ENCODE peak calls at places on chromosomes 11 and 22, in four cellular contexts. M is NCI-H2227 treated with DMSO at 0.1 percent for 48 hours, K is midbrain, F is activated T-cell treated with anti-CD3 and anti-CD28 coated beads for 24 hours. I is an unnamed sample.
A peak's percentile ranks its signal among the peaks of the same experiment; 100 is the strongest.

GRCh38 chr11:65298131-65298535 is 16.5 kb upstream of the CDC42EP2 start:
- DNase-seq in K (peak; percentile 64), F (no peak), M (no peak), I (peak; percentile 75)

GRCh38 chr11:75524576-75525432 is 937 bp downstream of the GDPD5 start:
- DNase-seq in F (no peak), K (no peak), M (no peak), I (no peak)

GRCh38 chr11:29802522-29802921 is 214.3 kb downstream of the KCNA4 start:
- DNase-seq in K (no peak), M (no peak), F (no peak), I (no peak)

GRCh38 chr11:131749100-131749499 is 378.7 kb downstream of the NTM start:
- DNase-seq in K (no peak), M (no peak), F (no peak), I (no peak)

GRCh38 chr22:34236527-34236926 is 316.3 kb upstream of the LARGE1 start:
- DNase-seq in M (no peak), K (no peak), F (no peak), I (peak; percentile 3)

GRCh38 chr22:30609260-30610185 is 2.5 kb downstream of the TCN2 start:
- DNase-seq in F (no peak), K (no peak), M (no peak), I (peak; percentile 66)

GRCh38 chr22:21014202-21015050 is 539 bp upstream of the P2RX6 start:
- DNase-seq in F (peak; percentile 81), K (peak; percentile 90), M (peak; percentile 98), I (peak; percentile 67)

GRCh38 chr11:66629356-66629755 is 9.1 kb upstream of the RBM4 start:
- DNase-seq in K (no peak), F (no peak), M (no peak), I (no peak)

GRCh38 chr11:75313457-75314272 is 37.8 kb downstream of the ARRB1 start:
- DNase-seq in K (peak; percentile 17), F (no peak), M (no peak), I (peak; percentile 41)

GRCh38 chr11:86787651-86788050 is 12.7 kb upstream of the PRSS23 start:
- DNase-seq in M (no peak), K (no peak), F (no peak), I (no peak)

GRCh38 chr11:59865031-59865430 is 1.3 kb downstream of the TCN1 start:
- DNase-seq in K (no peak), M (no peak), F (no peak), I (peak; percentile 74)

GRCh38 chr11:12303431-12304149 is 73.8 kb upstream of the PARVA start:
- DNase-seq in M (no peak), F (no peak), K (no peak), I (no peak)

GRCh38 chr11:67202045-67202444 is 64.2 kb upstream of the GRK2 start:
- DNase-seq in K (no peak), F (no peak), M (no peak), I (no peak)

GRCh38 chr11:121634889-121635288 is 182.1 kb upstream of the SORL1-AS1 start:
- DNase-seq in M (no peak), F (no peak), K (no peak), I (no peak)

GRCh38 chr22:44871782-44872181 is 119.4 kb downstream of the ARHGAP8 start:
- DNase-seq in M (no peak), F (no peak), K (no peak), I (no peak)

GRCh38 chr11:30285416-30286121 is 37.3 kb upstream of the ARL14EP start:
- DNase-seq in M (no peak), K (no peak), F (no peak), I (no peak)

GRCh38 chr22:32306561-32306960 is 51.1 kb upstream of the RFPL3 start:
- DNase-seq in F (no peak), K (no peak), M (no peak), I (no peak)

GRCh38 chr11:59753650-59754493 is 1.3 kb upstream of the STX3 start:
- DNase-seq in M (peak; percentile 74), K (peak; percentile 89), F (peak; percentile 74), I (peak; percentile 88)

GRCh38 chr11:3095712-3096361 is 38.6 kb upstream of the CARS1 start:
- DNase-seq in K (no peak), F (no peak), M (no peak), I (peak; percentile 15)

GRCh38 chr22:20656902-20657836 is 116.7 kb upstream of the SERPIND1 start:
- DNase-seq in K (no peak), M (no peak), F (no peak), I (no peak)

GRCh38 chr11:130313383-130314183 is 1.1 kb downstream of the ZBTB44 start:
- DNase-seq in F (no peak), K (no peak), M (no peak), I (peak; percentile 29)

GRCh38 chr11:58060939-58061672 is 30.4 kb downstream of the OR6Q1 start:
- DNase-seq in F (no peak), K (no peak), M (no peak), I (no peak)

GRCh38 chr11:16012125-16012751 is 344.1 kb downstream of the SOX6 start:
- DNase-seq in M (no peak), F (no peak), K (no peak), I (no peak)

GRCh38 chr11:88508808-88509581 is 171.5 kb upstream of the CTSC start:
- DNase-seq in K (no peak), F (no peak), M (no peak), I (no peak)

GRCh38 chr11:128752379-128752778 is 58.5 kb downstream of the FLI1 start:
- DNase-seq in K (no peak), M (no peak), F (no peak), I (no peak)

GRCh38 chr11:13942908-13943505 is 19.5 kb upstream of the SPON1 start:
- DNase-seq in M (no peak), F (no peak), K (no peak), I (no peak)

GRCh38 chr22:42357221-42357620 is 75.0 kb downstream of the NFAM1 start:
- DNase-seq in K (no peak), M (no peak), F (no peak), I (no peak)

GRCh38 chr11:44622721-44623258 is 57.3 kb downstream of the CD82 start:
- DNase-seq in K (no peak), F (no peak), M (no peak), I (no peak)

GRCh38 chr11:71498091-71498490 is 29.0 kb upstream of the KRTAP5-7 start:
- DNase-seq in K (no peak), F (no peak), M (no peak), I (no peak)

GRCh38 chr22:45696227-45696626 is 24.6 kb downstream of the ATXN10 start:
- DNase-seq in M (no peak), K (no peak), F (no peak), I (no peak)

GRCh38 chr11:31702966-31703365 is 108.2 kb downstream of the PAX6 start:
- DNase-seq in K (no peak), F (no peak), M (no peak), I (no peak)

GRCh38 chr11:120527111-120527748 is 15.7 kb downstream of the GRIK4 start:
- DNase-seq in K (no peak), M (no peak), F (no peak), I (no peak)

GRCh38 chr22:43745783-43746356 is 66.2 kb downstream of the EFCAB6 start:
- DNase-seq in M (no peak), K (no peak), F (no peak), I (no peak)

GRCh38 chr22:42720263-42721044 is at the start of gene A4GALT:
- DNase-seq in K (no peak), M (no peak), F (no peak), I (no peak)

GRCh38 chr22:24592144-24592845 is 578 bp downstream of the LRRC75B start:
- DNase-seq in M (no peak), F (no peak), K (no peak), I (no peak)

GRCh38 chr11:59669611-59670009 is 773 bp upstream of the PATL1 start:
- DNase-seq in M (peak; percentile 57), F (no peak), K (peak; percentile 70), I (peak; percentile 57)